ENCODE peak calls at places on chromosomes 12 and 14, in seven cellular contexts. X is mesenchymal stem cell; R is transverse colon; C is MM.1S; V is A549; P is uterus; W is CD4-positive, CD25-positive, alpha-beta regulatory T cell. H is an unnamed sample. For H3K4me1, the result is how much of the 10 kb centered on the place peaks cover.

GRCh38 chr12:88566430-88566829 is 13.8 kb downstream of the KITLG start:
- DNase-seq in V (no peak), P (no peak), W (no peak), C (no peak), R (peak), X (no peak), H (no peak)

GRCh38 chr14:94370524-94370910 is 17.9 kb downstream of the SERPINA1 start:
- DNase-seq in X (no peak), P (no peak), W (no peak), R (no peak), C (no peak), V (no peak), H (no peak)

GRCh38 chr14:92969470-92970232 is 46.7 kb downstream of the CHGA start:
- DNase-seq in W (no peak), C (no peak), X (no peak), R (no peak), V (no peak), P (no peak), H (no peak)

GRCh38 chr14:91415794-91416743 is 1.6 kb downstream of the CCDC88C start:
- DNase-seq in R (peak), V (no peak), W (peak), X (no peak), C (peak), P (no peak), H (no peak)

GRCh38 chr12:89863968-89864367 is 155.3 kb upstream of the ATP2B1 start:
- DNase-seq in R (no peak), X (no peak), C (peak), W (no peak), P (no peak), V (no peak), H (no peak)

GRCh38 chr12:44247588-44247987 is 411.7 kb downstream of the TMEM117 start:
- DNase-seq in X (no peak), P (no peak), V (peak), R (no peak), W (no peak), C (no peak), H (peak)

GRCh38 chr14:63478437-63478852 is 64.7 kb downstream of the PPP2R5E start:
- DNase-seq in W (no peak), X (no peak), P (no peak), C (peak), V (no peak), R (no peak), H (no peak)

GRCh38 chr12:16473610-16474326 is 126.3 kb downstream of the MGST1 start:
- DNase-seq in C (no peak), W (no peak), R (no peak), P (no peak), X (no peak), V (no peak), H (no peak)

GRCh38 chr14:94945615-94946014 is 175.7 kb upstream of the GSC start:
- DNase-seq in X (no peak), R (no peak), P (no peak), W (peak), V (no peak), C (no peak), H (no peak)

GRCh38 chr12:111788178-111788654 is 21.5 kb downstream of the ALDH2 start:
- DNase-seq in R (no peak), C (no peak), V (peak), P (no peak), X (peak), W (no peak), H (no peak)

GRCh38 chr12:52181757-52182156 is 10.1 kb downstream of the KRT80 start:
- DNase-seq in W (no peak), R (no peak), V (no peak), C (no peak), P (no peak), X (peak), H (no peak)

GRCh38 chr14:87979689-87980088 is 13.3 kb downstream of the GALC start:
- DNase-seq in W (no peak), P (no peak), V (no peak), R (no peak), C (no peak), X (no peak), H (no peak)

GRCh38 chr12:64181504-64182291 is 40.4 kb downstream of the KICS2 start:
- DNase-seq in P (peak), V (peak), C (no peak), R (peak), W (no peak), X (peak), H (no peak)

GRCh38 chr12:52790427-52791270 is 5.3 kb downstream of the KRT3 start:
- DNase-seq in R (no peak), W (no peak), P (no peak), C (no peak), V (no peak), X (no peak), H (no peak)

GRCh38 chr14:63323148-63323547 is 4.4 kb upstream of the GPHB5 start:
- DNase-seq in C (no peak), X (no peak), V (no peak), R (no peak), P (no peak), W (no peak), H (no peak)

GRCh38 chr12:2785017-2785416 is 9.8 kb upstream of the FKBP4 start:
- DNase-seq in R (no peak), P (no peak), X (peak), C (no peak), V (no peak), W (no peak), H (no peak)

GRCh38 chr12:131133015-131133905 is 179.6 kb downstream of the ADGRD1 start:
- DNase-seq in W (no peak), C (no peak), P (peak), V (no peak), R (no peak), X (no peak), H (no peak)

GRCh38 chr12:58530421-58531067 is 389.8 kb downstream of the LRIG3 start:
- DNase-seq in P (no peak), R (no peak), X (peak), V (no peak), W (no peak), C (peak), H (no peak)

GRCh38 chr12:108825205-108825950 is 32.0 kb downstream of the SSH1 start:
- DNase-seq in P (no peak), C (peak), V (no peak), W (no peak), X (peak), R (no peak), H (no peak)

GRCh38 chr14:90518941-90519256 is 122.1 kb downstream of the CALM1 start:
- DNase-seq in P (no peak), R (peak), C (peak), X (peak), V (peak), W (peak), H (peak)

GRCh38 chr14:67733609-67734008 is 31.9 kb downstream of the RDH12 start:
- DNase-seq in V (no peak), R (no peak), W (no peak), C (no peak), X (no peak), P (no peak), H (no peak)

GRCh38 chr12:43776498-43776897 is 17.7 kb downstream of the IRAK4 start:
- DNase-seq in P (no peak), C (peak), R (no peak), V (peak), W (peak), X (peak), H (no peak)

GRCh38 chr12:85803923-85804322 is 32.3 kb downstream of the RASSF9 start:
- DNase-seq in V (no peak), W (no peak), X (no peak), P (no peak), C (no peak), R (no peak), H (no peak)

GRCh38 chr12:116150001-116150400 is 127.5 kb downstream of the MED13L start:
- DNase-seq in C (no peak), X (peak), P (no peak), R (no peak), W (no peak), V (no peak), H (no peak)

GRCh38 chr14:101336203-101336602 is 225.1 kb upstream of the DIO3 start:
- DNase-seq in V (no peak), W (no peak), R (no peak), C (no peak), P (no peak), X (no peak), H (no peak)
- H3K4me1 ChIP-seq in V (under half), W (under half), R (under half), C (under half), P (under half), X (under half), H (under half)

GRCh38 chr12:92930421-92930820 is 1.3 kb upstream of the EEA1 start:
- DNase-seq in P (no peak), R (no peak), W (no peak), C (no peak), X (no peak), V (no peak), H (no peak)
- H3K4me3 ChIP-seq in P (peak), R (no peak), W (peak), C (peak), X (no peak), V (peak), H (no peak)

GRCh38 chr12:110547090-110547489 is 36.0 kb downstream of the PPTC7 start:
- DNase-seq in R (no peak), C (no peak), X (peak), P (no peak), V (no peak), W (no peak), H (no peak)
- H3K27ac ChIP-seq in R (no peak), C (no peak), X (no peak), P (no peak), V (peak), W (no peak), H (no peak)

GRCh38 chr12:47272412-47273190 is 192.8 kb upstream of the AMIGO2 start:
- DNase-seq in X (peak), C (no peak), V (peak), P (no peak), R (no peak), W (no peak), H (no peak)

GRCh38 chr12:47271800-47272230 is 192.1 kb upstream of the AMIGO2 start:
- DNase-seq in V (peak), W (no peak), C (no peak), P (no peak), R (no peak), X (peak), H (no peak)

GRCh38 chr12:47274725-47275124 is 195.0 kb upstream of the AMIGO2 start:
- DNase-seq in C (no peak), W (no peak), R (no peak), V (no peak), X (no peak), P (no peak), H (no peak)

GRCh38 chr12:47270782-47271664 is 191.3 kb upstream of the AMIGO2 start:
- DNase-seq in X (peak), P (no peak), C (peak), R (no peak), V (peak), W (no peak), H (no peak)

DNA sequence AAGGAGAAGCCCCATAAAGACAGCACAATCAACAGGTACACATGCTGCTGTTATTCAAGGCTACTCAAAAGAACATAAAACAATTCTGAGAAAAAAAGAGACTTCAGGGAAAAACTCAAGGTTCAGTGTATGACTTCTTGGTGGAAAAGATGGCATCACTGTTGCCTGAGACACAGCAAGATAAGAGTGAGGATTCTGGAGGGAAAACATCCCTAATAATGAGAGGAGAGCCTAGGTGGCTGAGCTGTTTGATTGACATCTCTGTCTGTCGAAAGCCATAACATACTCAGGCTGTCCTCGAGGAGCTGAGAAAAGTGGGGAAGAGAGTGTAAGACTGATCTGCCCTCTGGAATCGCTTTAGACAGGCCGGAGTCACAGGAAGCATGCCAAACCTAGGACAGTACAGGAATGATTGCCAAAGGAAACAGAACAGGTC is 193.4 kb upstream of the AMIGO2 start:
- DNase-seq in V (peak), W (no peak), X (no peak), P (no peak), C (no peak), R (no peak), H (no peak)
- H3K4me1 ChIP-seq in V (half or more), W (half or more), X (under half), P (under half), C (half or more), R (under half), H (under half)

DNA sequence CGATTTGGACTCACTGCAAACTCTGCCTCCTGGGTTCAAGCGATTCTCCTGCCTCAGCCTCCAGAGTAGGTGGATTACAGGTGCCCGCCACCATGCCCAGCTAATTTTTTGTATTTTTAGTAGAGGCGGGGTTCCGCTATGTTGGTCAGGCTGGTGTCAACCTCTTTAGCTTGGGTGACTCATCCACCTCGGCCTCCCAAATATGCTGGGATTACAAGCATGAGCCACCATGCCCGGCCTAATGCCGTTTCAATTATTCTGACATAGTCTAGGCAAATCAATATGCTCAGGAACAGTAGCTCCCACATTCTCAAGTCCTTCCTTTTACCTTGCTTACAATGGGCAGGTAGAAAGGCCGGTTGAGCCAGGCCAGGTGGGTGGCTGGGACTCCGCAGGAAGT is 82.0 kb upstream of the EEA1 start:
- DNase-seq in P (no peak), W (no peak), V (no peak), X (no peak), C (no peak), R (no peak), H (no peak)
- H3K4me3 ChIP-seq in P (no peak), W (no peak), V (no peak), X (no peak), C (no peak), R (no peak), H (no peak)

GRCh38 chr14:55026441-55026792 is 482 bp downstream of the WDHD1 start:
- DNase-seq in W (no peak), V (no peak), R (no peak), X (no peak), C (no peak), P (no peak), H (no peak)
- H3K27ac ChIP-seq in W (peak), V (peak), R (peak), X (peak), C (peak), P (peak), H (no peak)

GRCh38 chr14:61615743-61616523 is 79.4 kb upstream of the HIF1A start:
- DNase-seq in V (no peak), R (no peak), P (no peak), X (no peak), W (no peak), C (no peak), H (no peak)

GRCh38 chr14:61614693-61615092 is 80.6 kb upstream of the HIF1A start:
- DNase-seq in P (no peak), W (no peak), C (no peak), X (no peak), V (no peak), R (no peak), H (no peak)

GRCh38 chr14:61619494-61619893 is 75.8 kb upstream of the HIF1A start:
- DNase-seq in W (no peak), X (no peak), P (no peak), V (no peak), C (no peak), R (no peak), H (no peak)

GRCh38 chr14:61618448-61618847 is 76.9 kb upstream of the HIF1A start:
- DNase-seq in R (no peak), X (no peak), V (no peak), P (no peak), W (no peak), C (no peak), H (no peak)

GRCh38 chr14:61616524-61617185 is 78.7 kb upstream of the HIF1A start:
- DNase-seq in X (peak), P (no peak), V (no peak), R (no peak), C (no peak), W (no peak), H (no peak)
- H3K4me1 ChIP-seq in X (under half), P (under half), V (under half), R (under half), C (under half), W (under half), H (under half)

DNA sequence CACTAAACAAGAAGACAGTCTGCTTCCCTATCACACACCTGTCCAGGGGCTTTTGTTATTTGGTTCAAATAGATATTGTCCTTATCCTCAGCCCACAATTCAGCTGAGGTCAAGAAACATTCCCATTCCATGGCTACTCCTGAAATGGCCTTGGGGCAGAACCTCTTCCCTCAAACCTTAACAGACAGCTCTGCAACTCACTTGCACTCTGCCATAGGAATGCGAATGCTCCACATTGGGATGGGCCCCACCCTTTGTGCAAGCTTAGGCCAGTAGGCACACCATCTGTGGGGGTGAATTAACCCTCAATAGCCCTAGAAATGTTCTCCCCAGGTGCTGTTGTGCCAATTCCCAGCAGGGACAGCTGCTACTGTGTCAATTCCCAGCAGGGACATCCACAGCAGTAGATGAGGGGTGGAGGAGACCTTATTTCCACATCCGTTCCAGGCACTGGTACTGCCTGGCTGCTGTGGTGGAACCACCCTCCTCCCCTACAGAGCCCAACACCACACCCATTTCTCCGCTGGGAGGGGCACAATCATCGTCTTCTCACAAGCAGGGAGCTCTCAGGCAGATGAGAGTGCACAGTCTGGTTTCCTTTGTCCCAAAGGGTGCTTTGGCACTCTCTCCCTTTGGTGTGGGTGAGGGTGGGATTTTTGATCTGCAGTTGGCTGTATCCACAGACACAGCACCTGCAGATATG is 42.4 kb upstream of the GLIPR1 start:
- DNase-seq in X (no peak), V (no peak), P (no peak), W (no peak), C (no peak), R (no peak), H (no peak)
- H3K4me3 ChIP-seq in X (no peak), V (no peak), P (no peak), W (no peak), C (no peak), R (no peak), H (no peak)